ENCODE peak calls at places on chromosome 12, in six cellular contexts. One of them, this sample, is unnamed.

GRCh38 chr12:90013409-90013808 is 304.8 kb upstream of the ATP2B1 start:
- DNase-seq in HepG2: no peak
- DNase-seq in GM12878: peak
- DNase-seq in K562: no peak
- DNase-seq in H1: no peak
- DNase-seq in GM12891: no peak
- DNase-seq in this sample: no peak

GRCh38 chr12:40820794-40821484 is 128.7 kb downstream of the CNTN1 start:
- DNase-seq in HepG2: no peak
- DNase-seq in GM12878: no peak
- DNase-seq in K562: no peak
- DNase-seq in H1: no peak
- DNase-seq in GM12891: no peak
- DNase-seq in this sample: no peak

GRCh38 chr12:94625531-94625930 is 24.8 kb downstream of the TMCC3 start:
- DNase-seq in HepG2: no peak
- DNase-seq in GM12878: no peak
- DNase-seq in K562: no peak
- DNase-seq in H1: no peak
- DNase-seq in GM12891: no peak
- DNase-seq in this sample: no peak

GRCh38 chr12:15208140-15208539 is 13.1 kb downstream of the RERG start:
- DNase-seq in HepG2: no peak
- DNase-seq in GM12878: no peak
- DNase-seq in K562: no peak
- DNase-seq in H1: no peak
- DNase-seq in GM12891: no peak
- DNase-seq in this sample: no peak

GRCh38 chr12:13211191-13211858 is 14.8 kb downstream of the EMP1 start:
- DNase-seq in HepG2: no peak
- DNase-seq in GM12878: no peak
- DNase-seq in K562: no peak
- DNase-seq in H1: no peak
- DNase-seq in GM12891: no peak
- DNase-seq in this sample: no peak

GRCh38 chr12:130421896-130422295 is 84.2 kb downstream of the PIWIL1 start:
- DNase-seq in HepG2: no peak
- DNase-seq in GM12878: no peak
- DNase-seq in K562: no peak
- DNase-seq in H1: no peak
- DNase-seq in GM12891: no peak
- DNase-seq in this sample: no peak

GRCh38 chr12:21940972-21941521 is at the start of gene ABCC9:
- DNase-seq in HepG2: no peak
- DNase-seq in GM12878: no peak
- DNase-seq in K562: peak
- DNase-seq in H1: no peak
- DNase-seq in GM12891: no peak
- DNase-seq in this sample: no peak

GRCh38 chr12:75908961-75909699 is 122.4 kb downstream of the PHLDA1 start:
- DNase-seq in HepG2: peak
- DNase-seq in GM12878: no peak
- DNase-seq in K562: no peak
- DNase-seq in H1: no peak
- DNase-seq in GM12891: no peak
- DNase-seq in this sample: no peak

GRCh38 chr12:132490481-132491348 is 764 bp downstream of the FBRSL1 start:
- DNase-seq in HepG2: no peak
- DNase-seq in GM12878: no peak
- DNase-seq in K562: peak
- DNase-seq in H1: no peak
- DNase-seq in GM12891: peak
- DNase-seq in this sample: no peak

GRCh38 chr12:95788637-95789036 is 1.9 kb downstream of the NTN4 start:
- DNase-seq in HepG2: no peak
- DNase-seq in GM12878: no peak
- DNase-seq in K562: no peak
- DNase-seq in H1: no peak
- DNase-seq in GM12891: no peak
- DNase-seq in this sample: no peak

GRCh38 chr12:93829073-93829472 is 151.9 kb downstream of the CRADD start:
- DNase-seq in HepG2: no peak
- DNase-seq in GM12878: no peak
- DNase-seq in K562: no peak
- DNase-seq in H1: no peak
- DNase-seq in GM12891: no peak
- DNase-seq in this sample: no peak

GRCh38 chr12:78260976-78261375 is 430.3 kb downstream of the NAV3 start:
- DNase-seq in HepG2: no peak
- DNase-seq in GM12878: no peak
- DNase-seq in K562: no peak
- DNase-seq in H1: no peak
- DNase-seq in GM12891: no peak
- DNase-seq in this sample: no peak

GRCh38 chr12:87760943-87761342 is 268.3 kb downstream of the C12orf50 start:
- DNase-seq in HepG2: no peak
- DNase-seq in GM12878: no peak
- DNase-seq in K562: no peak
- DNase-seq in H1: no peak
- DNase-seq in GM12891: no peak
- DNase-seq in this sample: no peak

GRCh38 chr12:93090768-93091172 is 161.7 kb upstream of the EEA1 start:
- DNase-seq in HepG2: no peak
- DNase-seq in GM12878: no peak
- DNase-seq in K562: no peak
- DNase-seq in H1: no peak
- DNase-seq in GM12891: no peak
- DNase-seq in this sample: no peak

GRCh38 chr12:64608901-64609542 is 1.3 kb upstream of the RASSF3 start:
- DNase-seq in HepG2: peak
- DNase-seq in GM12878: peak
- DNase-seq in K562: peak
- DNase-seq in H1: no peak
- DNase-seq in GM12891: peak
- DNase-seq in this sample: peak

DNA sequence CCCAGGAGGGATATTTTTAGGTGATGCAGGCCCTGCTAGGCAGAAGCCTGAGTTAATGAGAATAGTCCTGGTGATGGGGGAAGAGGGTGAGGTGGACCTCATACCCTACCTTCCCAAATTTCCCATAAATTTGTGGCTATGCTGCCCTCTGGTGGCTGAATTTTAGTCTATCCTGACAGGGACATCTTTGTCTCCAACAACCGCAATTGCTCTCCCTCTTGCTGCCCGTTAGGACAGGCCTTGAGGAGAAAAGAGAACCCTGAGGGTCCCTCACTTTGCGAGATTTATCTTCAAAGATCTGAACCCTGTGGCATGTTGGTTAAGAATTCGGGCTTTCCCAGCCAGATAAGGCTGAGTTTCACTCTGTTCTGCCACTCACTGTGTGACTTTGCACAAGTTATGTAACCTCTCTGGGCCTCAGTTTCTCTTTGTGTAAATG is 9.8 kb upstream of the ZNF385A start:
- DNase-seq in HepG2: peak
- DNase-seq in GM12878: no peak
- DNase-seq in K562: peak
- DNase-seq in H1: no peak
- DNase-seq in GM12891: no peak
- DNase-seq in this sample: no peak
- TF ChIP-seq POLR2AphosphoS5 in HepG2: no peak
- TF ChIP-seq POLR2AphosphoS5 in GM12878: no peak
- TF ChIP-seq POLR2AphosphoS5 in K562: no peak
- TF ChIP-seq POLR2AphosphoS5 in H1: no peak
- TF ChIP-seq POLR2AphosphoS5 in GM12891: no peak
- TF ChIP-seq POLR2AphosphoS5 in this sample: no peak

GRCh38 chr12:110917467-110917866 is 2.9 kb downstream of the MYL2 start:
- DNase-seq in HepG2: peak
- DNase-seq in GM12878: no peak
- DNase-seq in K562: no peak
- DNase-seq in H1: no peak
- DNase-seq in GM12891: no peak
- DNase-seq in this sample: no peak
- TF ChIP-seq TAF1 in HepG2: no peak
- TF ChIP-seq TAF1 in GM12878: no peak
- TF ChIP-seq TAF1 in K562: no peak
- TF ChIP-seq TAF1 in H1: no peak
- TF ChIP-seq TAF1 in GM12891: no peak
- TF ChIP-seq TAF1 in this sample: no peak

DNA sequence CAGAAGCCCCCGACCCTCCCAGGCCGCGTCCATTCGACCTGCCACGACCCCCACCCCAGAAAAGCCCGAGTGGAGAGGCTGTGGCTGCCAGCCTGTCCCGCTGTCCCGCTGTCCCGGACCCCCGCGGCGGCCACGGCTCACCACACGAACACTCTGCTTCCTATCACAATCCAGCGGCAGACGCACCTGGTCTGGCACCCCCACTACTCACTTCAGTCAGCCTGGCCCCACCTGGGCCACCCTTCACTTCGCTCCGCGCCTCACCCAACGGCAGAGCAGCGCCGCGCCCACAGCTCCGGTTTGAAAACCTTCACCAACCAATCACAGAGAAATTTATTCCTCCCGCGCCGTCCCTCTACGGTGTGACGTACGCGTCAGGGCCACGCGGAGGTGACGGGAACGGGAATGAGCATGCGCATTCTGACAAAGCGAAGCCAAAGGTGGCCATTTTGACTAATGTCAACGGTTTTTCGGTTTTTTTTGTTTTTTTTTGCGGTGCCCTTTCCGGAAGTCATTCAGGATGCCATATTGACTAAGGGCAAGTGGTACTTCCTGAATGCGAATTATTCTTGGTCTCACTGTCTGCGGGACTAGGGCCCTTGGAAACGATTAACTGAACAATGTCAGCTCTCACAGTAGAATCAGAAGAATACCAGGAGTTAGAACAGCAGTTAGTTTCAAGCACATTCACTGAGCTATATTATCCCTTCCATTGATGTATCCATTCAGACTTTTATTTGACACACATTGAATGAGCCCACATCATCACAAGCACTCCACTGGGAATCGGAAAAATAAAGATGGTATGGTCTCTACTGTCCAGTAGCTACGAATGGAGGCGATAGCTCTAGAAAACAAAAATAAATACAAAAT is at the start of gene RACGAP1:
- DNase-seq in HepG2: peak
- DNase-seq in GM12878: peak
- DNase-seq in K562: peak
- DNase-seq in H1: peak
- DNase-seq in GM12891: peak
- DNase-seq in this sample: peak
- TF ChIP-seq POLR2A in HepG2: no peak
- TF ChIP-seq POLR2A in GM12878: peak
- TF ChIP-seq POLR2A in K562: peak
- TF ChIP-seq POLR2A in H1: no peak
- TF ChIP-seq POLR2A in GM12891: peak
- TF ChIP-seq POLR2A in this sample: peak

GRCh38 chr12:3255071-3255470 is 177.9 kb downstream of the TSPAN9 start:
- DNase-seq in HepG2: no peak
- DNase-seq in GM12878: no peak
- DNase-seq in K562: no peak
- DNase-seq in H1: no peak
- DNase-seq in GM12891: no peak
- DNase-seq in this sample: no peak
- TF ChIP-seq POLR2AphosphoS5 in HepG2: no peak
- TF ChIP-seq POLR2AphosphoS5 in GM12878: no peak
- TF ChIP-seq POLR2AphosphoS5 in K562: no peak
- TF ChIP-seq POLR2AphosphoS5 in H1: no peak
- TF ChIP-seq POLR2AphosphoS5 in GM12891: no peak
- TF ChIP-seq POLR2AphosphoS5 in this sample: no peak